ENCODE peak calls at places on chromosomes 7 and 10, in eight cellular contexts. One of them, this sample, is unnamed.

GRCh38 chr7:130021105-130021834 is 29.9 kb downstream of the ZC3HC1 start:
- DNase-seq in mesendoderm: no peak
- DNase-seq in PC-3: no peak
- DNase-seq in A673: no peak
- DNase-seq in iPS DF 6.9: no peak
- DNase-seq in neuronal stem cell: no peak
- DNase-seq in IMR-90: no peak
- DNase-seq in aorta: no peak
- DNase-seq in this sample: peak; percentile 25

GRCh38 chr7:112830769-112831168 is 40.6 kb upstream of the TMEM168 start:
- DNase-seq in mesendoderm: no peak
- DNase-seq in PC-3: no peak
- DNase-seq in iPS DF 6.9: no peak
- DNase-seq in IMR-90: no peak
- DNase-seq in A673: no peak
- DNase-seq in neuronal stem cell: no peak
- DNase-seq in aorta: no peak
- DNase-seq in this sample: no peak

GRCh38 chr10:58023341-58024073 is 244.2 kb downstream of the IPMK start:
- DNase-seq in iPS DF 6.9: no peak
- DNase-seq in neuronal stem cell: no peak
- DNase-seq in IMR-90: peak; percentile 90
- DNase-seq in PC-3: peak; percentile 97
- DNase-seq in aorta: no peak
- DNase-seq in A673: no peak
- DNase-seq in mesendoderm: peak; percentile 22
- DNase-seq in this sample: no peak

GRCh38 chr7:148521271-148521670 is 69.3 kb upstream of the C7orf33 start:
- DNase-seq in neuronal stem cell: no peak
- DNase-seq in iPS DF 6.9: no peak
- DNase-seq in A673: no peak
- DNase-seq in aorta: no peak
- DNase-seq in PC-3: no peak
- DNase-seq in mesendoderm: no peak
- DNase-seq in IMR-90: no peak
- DNase-seq in this sample: no peak

GRCh38 chr7:129951076-129952011 is 1.4 kb downstream of the UBE2H start:
- DNase-seq in aorta: no peak
- DNase-seq in iPS DF 6.9: no peak
- DNase-seq in A673: peak; percentile 15
- DNase-seq in PC-3: peak; percentile 4
- DNase-seq in mesendoderm: peak; percentile 53
- DNase-seq in IMR-90: no peak
- DNase-seq in neuronal stem cell: peak; percentile 29
- DNase-seq in this sample: no peak

GRCh38 chr10:132564690-132565089 is 27.1 kb downstream of the INPP5A start:
- DNase-seq in mesendoderm: no peak
- DNase-seq in neuronal stem cell: no peak
- DNase-seq in PC-3: peak; percentile 27
- DNase-seq in iPS DF 6.9: no peak
- DNase-seq in aorta: peak; percentile 33
- DNase-seq in A673: no peak
- DNase-seq in IMR-90: no peak
- DNase-seq in this sample: no peak

GRCh38 chr10:31352436-31353226 is 33.6 kb downstream of the ZEB1 start:
- DNase-seq in IMR-90: no peak
- DNase-seq in mesendoderm: no peak
- DNase-seq in aorta: no peak
- DNase-seq in PC-3: no peak
- DNase-seq in iPS DF 6.9: no peak
- DNase-seq in A673: no peak
- DNase-seq in neuronal stem cell: no peak
- DNase-seq in this sample: no peak

GRCh38 chr7:17506090-17506489 is 207.6 kb downstream of the AHR start:
- DNase-seq in aorta: no peak
- DNase-seq in iPS DF 6.9: no peak
- DNase-seq in mesendoderm: no peak
- DNase-seq in A673: no peak
- DNase-seq in IMR-90: peak; percentile 13
- DNase-seq in neuronal stem cell: no peak
- DNase-seq in PC-3: peak; percentile 46
- DNase-seq in this sample: no peak

GRCh38 chr10:9193120-9193519 is 1138.6 kb downstream of the GATA3 start:
- DNase-seq in A673: no peak
- DNase-seq in iPS DF 6.9: no peak
- DNase-seq in mesendoderm: no peak
- DNase-seq in PC-3: no peak
- DNase-seq in IMR-90: no peak
- DNase-seq in aorta: no peak
- DNase-seq in neuronal stem cell: no peak
- DNase-seq in this sample: no peak

GRCh38 chr7:96786261-96786997 is 76.8 kb upstream of the SEM1 start:
- DNase-seq in mesendoderm: peak; percentile 62
- DNase-seq in neuronal stem cell: no peak
- DNase-seq in IMR-90: no peak
- DNase-seq in PC-3: no peak
- DNase-seq in A673: no peak
- DNase-seq in aorta: peak; percentile 39
- DNase-seq in iPS DF 6.9: peak; percentile 31
- DNase-seq in this sample: peak; percentile 6

GRCh38 chr7:147635288-147635687 is 955.3 kb upstream of the C7orf33 start:
- DNase-seq in IMR-90: no peak
- DNase-seq in neuronal stem cell: no peak
- DNase-seq in A673: no peak
- DNase-seq in iPS DF 6.9: no peak
- DNase-seq in aorta: no peak
- DNase-seq in mesendoderm: no peak
- DNase-seq in PC-3: peak; percentile 63
- DNase-seq in this sample: no peak

GRCh38 chr10:17609523-17610079 is 7.6 kb downstream of the HACD1 start:
- DNase-seq in IMR-90: no peak
- DNase-seq in mesendoderm: no peak
- DNase-seq in neuronal stem cell: no peak
- DNase-seq in PC-3: no peak
- DNase-seq in iPS DF 6.9: no peak
- DNase-seq in aorta: no peak
- DNase-seq in A673: no peak
- DNase-seq in this sample: no peak

DNA sequence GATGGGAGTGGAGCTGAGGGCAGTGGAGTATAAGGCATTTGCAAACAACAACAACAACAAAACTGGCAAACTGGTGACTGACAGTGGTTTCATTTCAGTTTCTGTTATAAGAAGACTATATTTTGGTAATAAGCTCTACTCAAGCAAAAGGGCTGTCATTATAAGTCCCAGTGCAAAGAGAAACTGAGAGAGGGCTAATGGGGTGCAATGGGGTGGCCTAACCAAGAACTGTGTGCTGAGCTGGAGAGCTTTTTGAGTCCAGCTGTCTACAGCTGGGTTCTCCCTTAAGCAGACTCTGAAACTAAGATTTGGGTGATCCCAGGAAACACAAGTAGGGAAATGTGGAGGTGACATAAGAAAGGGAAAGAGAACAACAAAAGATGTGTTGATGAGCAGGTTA is 439.3 kb downstream of the ADRA2A start:
- DNase-seq in mesendoderm: no peak
- DNase-seq in A673: no peak
- DNase-seq in neuronal stem cell: no peak
- DNase-seq in iPS DF 6.9: no peak
- DNase-seq in IMR-90: no peak
- DNase-seq in PC-3: no peak
- DNase-seq in aorta: no peak
- DNase-seq in this sample: no peak
- H3K27ac ChIP-seq in mesendoderm: no peak overlapping the region
- H3K27ac ChIP-seq in A673: no peak overlapping the region
- H3K27ac ChIP-seq in neuronal stem cell: no peak overlapping the region
- H3K27ac ChIP-seq in iPS DF 6.9: no peak overlapping the region
- H3K27ac ChIP-seq in IMR-90: no peak overlapping the region
- H3K27ac ChIP-seq in PC-3: no peak overlapping the region
- H3K27ac ChIP-seq in aorta: no peak overlapping the region
- H3K27ac ChIP-seq in this sample: no peak overlapping the region

DNA sequence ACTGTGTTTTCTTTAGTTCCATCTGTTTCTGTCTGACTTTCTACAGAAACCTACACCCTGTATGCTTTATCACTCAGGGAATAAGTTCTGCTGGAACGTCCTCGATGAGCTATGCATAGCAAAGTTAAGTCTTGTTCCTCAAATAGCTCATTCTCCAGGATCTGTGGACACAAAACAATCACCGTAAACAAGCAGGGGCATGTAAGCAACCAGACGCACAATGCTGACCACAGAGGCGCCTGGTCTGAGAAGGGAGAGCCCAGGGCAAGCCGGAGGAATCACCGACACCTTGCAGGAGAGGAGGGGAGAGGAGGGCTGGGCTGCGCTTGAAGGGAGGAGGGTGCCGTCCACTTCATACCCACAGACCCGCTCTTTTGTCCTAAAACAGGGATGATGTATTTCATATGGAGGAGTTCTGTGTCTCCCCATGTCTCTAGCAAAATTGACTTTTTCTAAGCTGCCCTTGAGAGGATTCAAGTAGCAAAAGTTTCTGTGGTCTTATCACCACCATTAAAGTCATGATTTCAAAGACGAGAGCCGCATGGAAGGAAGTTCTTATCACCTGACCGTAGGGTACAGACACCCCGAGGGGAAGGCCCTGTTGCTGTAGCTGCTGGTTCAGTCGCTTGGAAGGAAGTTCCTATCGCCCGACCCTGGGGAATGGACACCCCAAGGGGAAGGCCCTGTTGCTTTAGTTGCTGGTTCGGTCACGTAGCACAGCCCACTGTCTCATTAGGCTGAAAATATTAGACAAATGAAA is 14.3 kb downstream of the CALML3 start:
- DNase-seq in aorta: peak; percentile 21
- DNase-seq in A673: no peak
- DNase-seq in IMR-90: no peak
- DNase-seq in mesendoderm: no peak
- DNase-seq in iPS DF 6.9: no peak
- DNase-seq in neuronal stem cell: no peak
- DNase-seq in PC-3: no peak
- DNase-seq in this sample: no peak
- H3K27ac ChIP-seq in aorta: peak overlapping the region; percentile 28
- H3K27ac ChIP-seq in A673: no peak overlapping the region
- H3K27ac ChIP-seq in IMR-90: no peak overlapping the region
- H3K27ac ChIP-seq in mesendoderm: peak overlapping the region; percentile 1
- H3K27ac ChIP-seq in iPS DF 6.9: no peak overlapping the region
- H3K27ac ChIP-seq in neuronal stem cell: no peak overlapping the region
- H3K27ac ChIP-seq in PC-3: no peak overlapping the region
- H3K27ac ChIP-seq in this sample: no peak overlapping the region

GRCh38 chr7:33050425-33051318 is 11.9 kb downstream of the NT5C3A start:
- DNase-seq in iPS DF 6.9: no peak
- DNase-seq in neuronal stem cell: no peak
- DNase-seq in aorta: no peak
- DNase-seq in IMR-90: peak; percentile 59
- DNase-seq in PC-3: peak; percentile 66
- DNase-seq in A673: peak; percentile 76
- DNase-seq in mesendoderm: peak; percentile 47
- DNase-seq in this sample: no peak

GRCh38 chr7:33055147-33055546 is 7.4 kb downstream of the NT5C3A start:
- DNase-seq in IMR-90: no peak
- DNase-seq in PC-3: no peak
- DNase-seq in mesendoderm: no peak
- DNase-seq in aorta: no peak
- DNase-seq in iPS DF 6.9: no peak
- DNase-seq in A673: no peak
- DNase-seq in neuronal stem cell: no peak
- DNase-seq in this sample: no peak

GRCh38 chr7:33048704-33049103 is 13.9 kb downstream of the NT5C3A start:
- DNase-seq in neuronal stem cell: no peak
- DNase-seq in A673: no peak
- DNase-seq in IMR-90: no peak
- DNase-seq in iPS DF 6.9: no peak
- DNase-seq in aorta: no peak
- DNase-seq in PC-3: no peak
- DNase-seq in mesendoderm: no peak
- DNase-seq in this sample: no peak

GRCh38 chr7:33054261-33054964 is 8.2 kb downstream of the NT5C3A start:
- DNase-seq in aorta: no peak
- DNase-seq in A673: no peak
- DNase-seq in mesendoderm: no peak
- DNase-seq in IMR-90: peak; percentile 39
- DNase-seq in neuronal stem cell: no peak
- DNase-seq in iPS DF 6.9: no peak
- DNase-seq in PC-3: peak; percentile 36
- DNase-seq in this sample: no peak

GRCh38 chr7:33053716-33054115 is 8.9 kb downstream of the NT5C3A start:
- DNase-seq in IMR-90: no peak
- DNase-seq in aorta: no peak
- DNase-seq in PC-3: no peak
- DNase-seq in A673: no peak
- DNase-seq in neuronal stem cell: no peak
- DNase-seq in iPS DF 6.9: no peak
- DNase-seq in mesendoderm: no peak
- DNase-seq in this sample: no peak
- H3K27ac ChIP-seq in IMR-90: no peak overlapping the region
- H3K27ac ChIP-seq in aorta: no peak overlapping the region
- H3K27ac ChIP-seq in PC-3: no peak overlapping the region
- H3K27ac ChIP-seq in A673: no peak overlapping the region
- H3K27ac ChIP-seq in neuronal stem cell: no peak overlapping the region
- H3K27ac ChIP-seq in iPS DF 6.9: no peak overlapping the region
- H3K27ac ChIP-seq in mesendoderm: no peak overlapping the region
- H3K27ac ChIP-seq in this sample: no peak overlapping the region

DNA sequence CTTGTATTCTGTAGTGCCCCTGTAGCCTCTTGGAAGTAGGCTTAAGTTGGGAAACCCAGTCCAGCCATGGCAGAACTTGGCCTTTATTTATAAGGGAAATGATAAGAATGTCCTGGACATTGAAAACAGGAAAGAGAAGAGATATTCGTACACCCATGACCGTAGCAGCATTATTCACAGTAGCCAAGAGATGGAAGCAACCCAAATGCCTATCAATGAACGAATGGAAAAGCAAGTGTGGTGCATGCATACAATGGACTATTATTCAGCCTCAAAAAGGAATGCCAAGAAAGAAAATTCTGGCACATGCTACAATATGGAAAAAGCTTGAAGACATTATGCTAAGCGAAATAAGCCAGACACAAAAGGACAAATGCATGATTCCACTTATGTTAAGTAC is 315.3 kb downstream of the CXCL12 start:
- DNase-seq in A673: no peak
- DNase-seq in IMR-90: no peak
- DNase-seq in mesendoderm: no peak
- DNase-seq in iPS DF 6.9: no peak
- DNase-seq in aorta: no peak
- DNase-seq in PC-3: no peak
- DNase-seq in neuronal stem cell: no peak
- DNase-seq in this sample: no peak
- H3K27ac ChIP-seq in A673: no peak overlapping the region
- H3K27ac ChIP-seq in IMR-90: no peak overlapping the region
- H3K27ac ChIP-seq in mesendoderm: no peak overlapping the region
- H3K27ac ChIP-seq in iPS DF 6.9: no peak overlapping the region
- H3K27ac ChIP-seq in aorta: peak overlapping the region; percentile 64
- H3K27ac ChIP-seq in PC-3: no peak overlapping the region
- H3K27ac ChIP-seq in neuronal stem cell: no peak overlapping the region
- H3K27ac ChIP-seq in this sample: no peak overlapping the region

GRCh38 chr10:87842776-87843497 is 20.4 kb downstream of the KLLN start:
- DNase-seq in A673: no peak
- DNase-seq in IMR-90: peak; percentile 84
- DNase-seq in PC-3: no peak
- DNase-seq in neuronal stem cell: no peak
- DNase-seq in aorta: no peak
- DNase-seq in mesendoderm: no peak
- DNase-seq in iPS DF 6.9: no peak
- DNase-seq in this sample: no peak
- H3K27ac ChIP-seq in A673: no peak overlapping the region
- H3K27ac ChIP-seq in IMR-90: peak overlapping the region; percentile 82
- H3K27ac ChIP-seq in PC-3: peak overlapping the region; percentile 98
- H3K27ac ChIP-seq in neuronal stem cell: no peak overlapping the region
- H3K27ac ChIP-seq in aorta: no peak overlapping the region
- H3K27ac ChIP-seq in mesendoderm: no peak overlapping the region
- H3K27ac ChIP-seq in iPS DF 6.9: no peak overlapping the region
- H3K27ac ChIP-seq in this sample: no peak overlapping the region

GRCh38 chr7:1775389-1775788 is 105.3 kb downstream of the ELFN1 start:
- DNase-seq in neuronal stem cell: no peak
- DNase-seq in aorta: no peak
- DNase-seq in mesendoderm: peak; percentile 13
- DNase-seq in A673: no peak
- DNase-seq in PC-3: no peak
- DNase-seq in IMR-90: no peak
- DNase-seq in iPS DF 6.9: no peak
- DNase-seq in this sample: no peak
- H3K27ac ChIP-seq in neuronal stem cell: no peak overlapping the region
- H3K27ac ChIP-seq in aorta: no peak overlapping the region
- H3K27ac ChIP-seq in mesendoderm: no peak overlapping the region
- H3K27ac ChIP-seq in A673: no peak overlapping the region
- H3K27ac ChIP-seq in PC-3: no peak overlapping the region
- H3K27ac ChIP-seq in IMR-90: no peak overlapping the region
- H3K27ac ChIP-seq in iPS DF 6.9: no peak overlapping the region
- H3K27ac ChIP-seq in this sample: no peak overlapping the region

This sample was measured in substantia nigra.